ENCODE peak calls at places on chromosomes 12 and 14, in ten cellular contexts. E, J, K, L, R, Z, D, V, P and H are unnamed samples.

GRCh38 chr14:89408907-89409675 is 7.9 kb downstream of the FOXN3 start:
- DNase-seq in V (no peak), J (no peak), P (no peak), L (no peak), Z (no peak), R (no peak), D (no peak), K (no peak), E (no peak), H (no peak)

GRCh38 chr14:23389396-23389795 is 12.6 kb downstream of the CMTM5 start:
- DNase-seq in V (no peak), E (no peak), L (no peak), Z (no peak), R (no peak), P (no peak), J (no peak), K (no peak), D (no peak), H (no peak)

GRCh38 chr12:66538970-66539369 is 139.9 kb downstream of the GRIP1 start:
- DNase-seq in Z (no peak), E (no peak), D (no peak), R (no peak), K (no peak), P (no peak), V (no peak), L (no peak), J (no peak), H (no peak)

GRCh38 chr14:22699801-22700564 is 55.8 kb upstream of the OR6J1 start:
- DNase-seq in J (no peak), Z (no peak), L (no peak), E (no peak), R (no peak), V (no peak), K (no peak), D (no peak), P (peak), H (no peak)

GRCh38 chr12:67161322-67161918 is 107.7 kb upstream of the CAND1 start:
- DNase-seq in K (peak), P (peak), R (peak), Z (peak), J (no peak), D (no peak), L (peak), V (peak), E (peak), H (no peak)

GRCh38 chr14:98022541-98023520 is 1225.6 kb downstream of the VRK1 start:
- DNase-seq in Z (no peak), K (no peak), L (no peak), R (no peak), D (no peak), V (no peak), J (no peak), E (no peak), P (no peak), H (no peak)

GRCh38 chr12:17283563-17283962 is 677.6 kb upstream of the LMO3 start:
- DNase-seq in L (no peak), J (no peak), D (no peak), P (no peak), Z (no peak), K (no peak), E (no peak), V (no peak), R (no peak), H (no peak)

GRCh38 chr12:49933793-49934192 is 16.7 kb upstream of the AQP2 start:
- DNase-seq in E (peak), Z (no peak), R (no peak), V (no peak), J (no peak), D (no peak), K (peak), L (no peak), P (peak), H (no peak)

GRCh38 chr14:35193161-35193560 is 70.8 kb downstream of the PRORP start:
- DNase-seq in J (no peak), D (no peak), Z (no peak), V (no peak), R (no peak), K (no peak), E (no peak), P (no peak), L (no peak), H (no peak)

GRCh38 chr14:76486251-76486743 is 110.4 kb downstream of the ESRRB start:
- DNase-seq in E (no peak), P (no peak), V (no peak), K (no peak), R (no peak), Z (peak), J (no peak), L (no peak), D (no peak), H (no peak)

GRCh38 chr12:28242129-28242887 is 52.1 kb downstream of the CCDC91 start:
- DNase-seq in L (no peak), J (no peak), P (no peak), Z (no peak), R (no peak), V (no peak), K (no peak), D (no peak), E (no peak), H (no peak)

GRCh38 chr12:29702222-29702621 is 81.5 kb downstream of the TMTC1 start:
- DNase-seq in E (no peak), V (no peak), P (no peak), L (no peak), R (no peak), Z (no peak), J (no peak), D (no peak), K (no peak), H (no peak)

GRCh38 chr12:3034067-3034750 is 43.0 kb upstream of the TSPAN9 start:
- DNase-seq in L (peak), V (peak), P (peak), K (peak), R (peak), D (peak), J (peak), E (peak), Z (peak), H (peak)

GRCh38 chr12:100721193-100721592 is 73.4 kb upstream of the ANO4 start:
- DNase-seq in V (no peak), D (no peak), J (no peak), P (no peak), R (no peak), L (no peak), E (no peak), K (no peak), Z (no peak), H (no peak)

GRCh38 chr14:23569443-23570151 is 2.0 kb upstream of the AP1G2 start:
- DNase-seq in V (peak), D (no peak), P (no peak), L (peak), Z (peak), J (peak), E (no peak), R (no peak), K (no peak), H (no peak)

GRCh38 chr14:67411820-67412421 is at the start of gene PLEK2:
- DNase-seq in K (peak), J (no peak), E (peak), R (peak), D (peak), P (peak), Z (peak), V (peak), L (peak), H (no peak)

GRCh38 chr14:68824207-68824516 is 31.3 kb upstream of the ZFP36L1 start:
- DNase-seq in V (no peak), R (no peak), K (no peak), D (no peak), E (no peak), Z (no peak), J (no peak), L (no peak), P (no peak), H (no peak)

GRCh38 chr14:72049462-72049861 is 117.2 kb downstream of the RGS6 start:
- DNase-seq in R (no peak), Z (no peak), E (no peak), P (no peak), D (no peak), K (no peak), L (no peak), V (no peak), J (peak), H (no peak)

GRCh38 chr14:85527006-85527405 is 2.9 kb upstream of the FLRT2 start:
- DNase-seq in P (peak), D (no peak), R (no peak), Z (no peak), E (peak), V (no peak), L (peak), K (peak), J (no peak), H (no peak)

GRCh38 chr12:119156401-119156800 is 22.3 kb upstream of the HSPB8 start:
- DNase-seq in L (peak), Z (peak), E (no peak), J (no peak), R (peak), K (no peak), P (no peak), D (peak), V (no peak), H (no peak)

GRCh38 chr12:24838531-24838950 is 110.4 kb downstream of the BCAT1 start:
- DNase-seq in E (peak), D (no peak), K (peak), Z (peak), P (peak), J (peak), V (peak), L (no peak), R (peak), H (peak)

GRCh38 chr12:19437996-19438395 is 1.3 kb upstream of the AEBP2 start:
- DNase-seq in Z (no peak), V (no peak), K (no peak), J (no peak), E (no peak), R (no peak), D (no peak), P (no peak), L (no peak), H (no peak)

GRCh38 chr12:57836442-57837375 is 9.8 kb downstream of the CTDSP2 start:
- DNase-seq in D (peak), V (peak), K (peak), E (peak), J (no peak), P (peak), R (peak), Z (no peak), L (no peak), H (peak)

GRCh38 chr12:124847113-124847512 is 16.6 kb downstream of the SCARB1 start:
- DNase-seq in R (peak), Z (peak), K (no peak), E (no peak), L (no peak), V (no peak), J (no peak), P (no peak), D (peak), H (no peak)

GRCh38 chr12:86663691-86664090 is 407.5 kb upstream of the MGAT4C start:
- DNase-seq in K (no peak), J (no peak), L (no peak), Z (no peak), P (peak), R (no peak), V (no peak), E (no peak), D (no peak), H (no peak)

DNA sequence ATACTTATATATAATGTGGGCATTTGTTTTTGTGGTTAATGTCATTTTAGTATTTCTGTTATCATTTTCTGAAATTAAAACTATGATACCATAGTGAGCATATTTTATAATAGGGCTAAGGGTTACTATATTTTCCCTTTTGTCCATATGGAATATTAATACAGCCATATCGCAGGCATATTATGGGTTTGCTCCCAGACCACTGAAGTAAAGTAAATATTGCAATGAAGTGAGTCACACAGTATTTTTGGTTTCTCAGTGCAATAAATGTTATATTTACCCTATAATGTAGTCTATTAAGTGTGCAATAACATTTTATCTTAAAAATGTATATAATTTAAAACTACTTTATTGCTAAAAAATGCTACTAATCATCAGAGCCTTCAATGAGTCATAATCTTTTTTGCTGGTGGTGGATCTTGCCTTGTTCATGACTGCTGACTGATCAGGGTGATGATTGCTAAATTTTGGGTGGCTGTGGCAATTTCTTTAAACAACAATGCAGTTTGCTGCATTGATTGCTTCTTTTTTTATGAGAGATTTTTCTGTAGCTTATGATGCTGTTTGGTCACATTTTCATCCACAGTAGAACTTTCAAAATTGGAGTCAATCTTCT is 1044.5 kb upstream of the NOVA1 start:
- DNase-seq in E (no peak), J (no peak), L (no peak), K (no peak), P (no peak), Z (no peak), R (no peak), D (no peak), V (no peak), H (no peak)
- H3K4me3 ChIP-seq in E (no peak), J (no peak), L (no peak), K (no peak), P (no peak), Z (no peak), R (no peak), D (no peak), V (no peak), H (no peak)

GRCh38 chr14:104433401-104434213 is 146.0 kb upstream of the C14orf180 start:
- DNase-seq in D (no peak), K (no peak), J (no peak), R (no peak), P (no peak), Z (peak), E (no peak), L (no peak), V (peak), H (no peak)
- TF ChIP-seq CTCF in D (no peak), K (no peak), J (no peak), R (no peak), P (no peak), Z (no peak), E (no peak), L (no peak), V (no peak), H (no peak)

DNA sequence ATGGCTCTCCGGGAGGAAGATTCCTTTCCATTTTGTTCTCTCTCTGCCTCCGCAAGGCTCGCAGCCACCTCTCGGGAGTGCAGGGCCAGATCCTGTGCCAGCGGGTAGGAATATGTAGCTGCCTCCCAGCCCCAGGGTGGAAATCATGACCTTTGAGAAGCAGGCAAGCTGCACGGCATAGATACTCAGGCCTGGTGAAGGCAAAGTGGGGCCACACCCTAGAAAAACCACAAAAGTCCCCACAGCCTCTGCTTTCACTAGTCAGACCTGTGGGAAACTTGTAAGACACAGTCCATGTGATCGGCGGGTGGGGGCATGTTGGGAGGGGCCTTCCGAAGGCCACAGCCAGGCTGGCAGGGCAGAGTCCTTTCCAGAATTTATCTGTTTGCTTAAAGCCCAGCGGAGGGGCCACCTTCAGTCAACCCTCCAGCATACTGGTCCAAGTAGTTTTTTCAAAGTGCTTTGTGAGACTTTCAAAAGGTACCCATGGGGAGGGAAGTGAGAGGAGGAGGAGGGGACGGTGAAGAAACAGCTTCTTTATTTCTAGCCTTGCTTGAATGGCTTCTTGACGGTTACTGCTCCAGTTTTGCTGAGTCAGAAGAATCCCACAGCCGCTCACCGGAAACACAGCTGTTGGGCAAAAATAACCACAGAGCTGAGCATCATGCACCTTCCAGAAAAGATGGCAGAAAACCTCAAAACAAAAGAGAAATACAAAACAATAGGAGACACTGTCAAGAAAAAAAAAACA is at the start of gene MAP1LC3B2:
- DNase-seq in E (peak), J (peak), R (peak), L (peak), V (peak), P (peak), D (no peak), Z (no peak), K (peak), H (no peak)
- H3K4me3 ChIP-seq in E (no peak), J (no peak), R (peak), L (no peak), V (no peak), P (no peak), D (no peak), Z (no peak), K (no peak), H (no peak)

GRCh38 chr14:73935666-73936065 is 14.2 kb downstream of the FAM161B start:
- DNase-seq in Z (peak), V (no peak), P (peak), D (no peak), K (peak), J (no peak), R (no peak), L (peak), E (no peak), H (no peak)
- TF ChIP-seq CTCF in Z (peak), V (no peak), P (peak), D (no peak), K (peak), J (peak), R (peak), L (no peak), E (peak), H (no peak)

GRCh38 chr12:31324116-31324844 is 1.7 kb downstream of the SINHCAF start:
- DNase-seq in K (peak), V (peak), R (peak), L (peak), J (no peak), E (peak), D (peak), Z (peak), P (peak), H (no peak)

GRCh38 chr12:31324845-31325523 is 966 bp downstream of the SINHCAF start:
- DNase-seq in J (no peak), Z (peak), P (peak), R (peak), E (peak), D (peak), L (peak), V (peak), K (peak), H (no peak)

GRCh38 chr12:31325877-31326631 is at the start of gene SINHCAF:
- DNase-seq in K (peak), P (peak), V (peak), Z (peak), D (peak), L (peak), E (peak), J (peak), R (peak), H (peak)

GRCh38 chr12:31325524-31325875 is 450 bp downstream of the SINHCAF start:
- DNase-seq in V (peak), L (peak), D (no peak), R (no peak), K (no peak), P (peak), J (no peak), Z (no peak), E (no peak), H (no peak)

DNA sequence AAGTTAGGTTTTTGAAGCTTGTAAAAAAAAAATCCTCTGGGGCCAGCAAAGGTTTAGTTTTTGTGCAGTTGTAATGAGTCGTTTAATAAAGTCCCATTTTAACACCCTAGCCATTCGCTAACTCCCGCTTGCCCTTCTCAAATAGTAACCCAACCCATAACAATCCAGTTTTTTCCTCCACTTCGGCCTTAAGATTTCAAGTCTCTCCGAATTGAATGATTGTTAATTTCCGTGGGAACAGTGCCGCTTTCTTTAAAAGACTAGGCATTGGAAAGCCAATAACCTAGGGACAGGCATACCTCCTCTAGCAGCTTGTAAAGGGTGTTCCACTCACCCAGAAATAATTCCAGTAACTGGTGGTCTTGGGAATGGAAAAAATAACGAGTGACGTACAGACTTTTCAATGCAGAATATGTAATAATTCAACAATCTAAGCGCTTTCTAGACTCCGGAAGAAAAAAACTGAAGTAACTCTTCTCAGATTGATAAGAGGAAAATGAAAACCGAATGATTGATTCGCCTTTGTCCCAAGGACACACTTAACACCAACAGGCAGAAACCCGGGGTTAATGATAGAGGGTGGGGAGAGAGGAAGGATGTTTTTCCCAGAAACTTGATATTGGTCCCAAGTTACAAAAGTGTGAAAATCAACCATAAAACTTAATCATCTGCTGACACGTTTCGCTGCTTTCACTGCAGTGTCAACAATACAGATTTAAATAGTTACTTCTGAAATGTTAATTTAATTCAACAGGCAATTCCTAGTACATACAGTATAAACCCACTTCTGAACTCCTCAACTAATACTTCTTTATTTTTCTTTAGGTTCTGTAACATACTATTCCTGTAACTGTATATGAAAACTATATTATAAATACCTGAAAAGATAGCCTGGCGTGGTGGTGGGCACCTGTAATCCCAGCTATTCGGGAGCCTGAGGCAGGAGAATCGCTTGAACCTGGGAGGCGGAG is 1.0 kb upstream of the SINHCAF start:
- DNase-seq in E (no peak), J (no peak), K (no peak), Z (no peak), L (no peak), R (no peak), D (no peak), P (peak), V (no peak), H (no peak)
- H3K4me3 ChIP-seq in E (peak), J (peak), K (peak), Z (peak), L (peak), R (peak), D (peak), P (peak), V (peak), H (peak)

GRCh38 chr14:79809849-79810612 is 401.3 kb downstream of the DIO2 start:
- DNase-seq in L (peak), Z (no peak), J (peak), V (no peak), E (no peak), D (no peak), R (peak), K (peak), P (peak), H (no peak)
- TF ChIP-seq CTCF in L (peak), Z (peak), J (peak), V (no peak), E (no peak), D (no peak), R (no peak), K (peak), P (peak), H (no peak)

GRCh38 chr12:31768046-31768445 is 39.2 kb upstream of the AMN1 start:
- DNase-seq in L (no peak), R (no peak), E (no peak), D (no peak), P (no peak), K (no peak), Z (no peak), V (no peak), J (no peak), H (no peak)
- H3K4me3 ChIP-seq in L (no peak), R (no peak), E (no peak), D (no peak), P (no peak), K (no peak), Z (no peak), V (no peak), J (no peak), H (no peak)

DNA sequence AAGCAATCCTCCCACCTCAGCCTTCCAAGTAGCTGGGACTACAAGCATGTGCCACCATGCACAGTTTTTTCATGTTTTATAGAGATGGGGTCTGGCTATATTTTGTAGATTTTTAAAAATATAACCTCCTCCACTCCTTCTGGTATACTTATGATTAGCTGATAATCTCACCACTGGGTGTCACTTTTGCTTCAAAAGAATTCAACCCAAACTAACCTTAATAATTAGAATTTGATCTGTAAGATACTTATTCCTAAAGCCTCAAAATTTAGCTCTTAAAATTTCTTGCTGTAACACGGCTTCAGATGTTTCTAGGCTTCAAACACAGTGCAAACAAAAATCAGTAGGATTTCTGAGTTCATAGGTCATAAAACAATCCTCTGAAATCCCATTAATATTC is 130.3 kb downstream of the CEP83 start:
- DNase-seq in J (no peak), D (no peak), Z (no peak), V (no peak), R (no peak), L (no peak), K (no peak), E (no peak), P (peak), H (no peak)
- TF ChIP-seq CTCF in J (no peak), D (no peak), Z (no peak), V (no peak), R (no peak), L (peak), K (peak), E (peak), P (no peak), H (no peak)